ENCODE peak calls at places on chromosome 5, in ten cellular contexts. M, H, Y, U, X, L, C, A, K and B are unnamed samples.

GRCh38 chr5:140556438-140556837 is 835 bp downstream of the SRA1 start:
- DNase-seq in K (no peak), A (no peak), C (no peak), Y (no peak), L (no peak), U (peak; percentile 57), H (no peak), M (no peak), X (no peak), B (no peak)

GRCh38 chr5:175443514-175444059 is 395 bp downstream of the DRD1 start:
- DNase-seq in C (no peak), L (no peak), A (no peak), U (peak; percentile 26), K (no peak), X (no peak), H (no peak), M (no peak), Y (no peak), B (no peak)

GRCh38 chr5:140951636-140952035 is 14.6 kb upstream of the PCDHAC2 start:
- DNase-seq in Y (no peak), U (no peak), L (no peak), A (no peak), X (no peak), C (no peak), M (no peak), K (no peak), H (no peak), B (no peak)

GRCh38 chr5:123449424-123449823 is 26.2 kb upstream of the CEP120 start:
- DNase-seq in C (no peak), M (no peak), H (no peak), L (no peak), A (no peak), K (no peak), U (no peak), Y (no peak), X (no peak), B (no peak)

GRCh38 chr5:17455937-17456336 is 42.1 kb upstream of the TAF11L2 start:
- DNase-seq in U (no peak), H (no peak), L (no peak), A (no peak), M (no peak), C (no peak), Y (no peak), X (no peak), K (no peak), B (no peak)

GRCh38 chr5:95857185-95857945 is 34.8 kb upstream of the GLRX start:
- DNase-seq in U (peak; percentile 100), L (peak; percentile 77), M (no peak), A (no peak), Y (no peak), K (no peak), C (peak; percentile 91), H (no peak), X (peak; percentile 94), B (no peak)

GRCh38 chr5:180494510-180495181 is 467 bp downstream of the CNOT6 start:
- DNase-seq in U (peak; percentile 26), K (peak; percentile 9), L (no peak), C (no peak), Y (no peak), M (peak; percentile 67), X (no peak), A (peak; percentile 64), H (peak; percentile 55), B (no peak)

GRCh38 chr5:145463634-145464033 is 371.5 kb downstream of the PRELID2 start:
- DNase-seq in X (peak; percentile 48), A (no peak), C (peak; percentile 36), U (peak; percentile 58), K (no peak), Y (no peak), H (no peak), L (no peak), M (no peak), B (no peak)

GRCh38 chr5:16578474-16578883 is 38.3 kb downstream of the RETREG1 start:
- DNase-seq in L (no peak), H (no peak), U (no peak), Y (no peak), X (peak; percentile 29), K (no peak), C (no peak), A (no peak), M (no peak), B (no peak)